ENCODE peak calls at places on chromosome 22, in eight cellular contexts. T is endodermal cell, K is right atrium auricular region, Q is adrenal gland, S is natural killer cell, X is nephron progenitor cell, J is upper lobe of right lung, B is cardiac fibroblast. N is an unnamed sample.

GRCh38 chr22:45720875-45721378 is 49.3 kb downstream of the ATXN10 start:
- DNase-seq in T (no peak), K (no peak), Q (no peak), S (no peak), X (no peak), J (no peak), B (peak), N (no peak)

GRCh38 chr22:17836977-17837742 is 62.9 kb upstream of the BID start:
- DNase-seq in T (peak), K (no peak), Q (no peak), S (no peak), X (no peak), J (no peak), B (no peak), N (no peak)

GRCh38 chr22:21631025-21631424 is 1.2 kb upstream of the YDJC start:
- DNase-seq in T (no peak), K (no peak), Q (no peak), S (no peak), X (no peak), J (no peak), B (no peak), N (no peak)

GRCh38 chr22:17741866-17742527 is 32.3 kb downstream of the BID start:
- DNase-seq in T (no peak), K (no peak), Q (no peak), S (no peak), X (no peak), J (no peak), B (no peak), N (no peak)

GRCh38 chr22:20009018-20009482 is 7.6 kb downstream of the ARVCF start:
- DNase-seq in T (peak), K (no peak), Q (no peak), S (no peak), X (no peak), J (no peak), B (no peak), N (no peak)

GRCh38 chr22:19488285-19488684 is 8.6 kb downstream of the CDC45 start:
- DNase-seq in T (no peak), K (no peak), Q (no peak), S (no peak), X (no peak), J (no peak), B (no peak), N (no peak)

GRCh38 chr22:37627545-37627944 is 11.9 kb upstream of the SH3BP1 start:
- DNase-seq in T (no peak), K (no peak), Q (no peak), S (no peak), X (no peak), J (no peak), B (no peak), N (no peak)

GRCh38 chr22:46062971-46063631 is 86.1 kb upstream of the WNT7B start:
- DNase-seq in T (peak), K (no peak), Q (peak), S (no peak), X (no peak), J (peak), B (no peak), N (no peak)

GRCh38 chr22:49934144-49934890 is 15.9 kb downstream of the CRELD2 start:
- DNase-seq in T (no peak), K (no peak), Q (peak), S (peak), X (no peak), J (peak), B (peak), N (no peak)

GRCh38 chr22:37674951-37675929 is at the start of gene LGALS1:
- DNase-seq in T (peak), K (peak), Q (peak), S (peak), X (peak), J (peak), B (peak), N (no peak)

GRCh38 chr22:46129390-46130041 is 20.8 kb upstream of the PPARA start:
- DNase-seq in T (no peak), K (no peak), Q (peak), S (no peak), X (no peak), J (peak), B (no peak), N (no peak)

GRCh38 chr22:24105018-24105360 is 76.3 kb upstream of the SUSD2 start:
- DNase-seq in T (no peak), K (peak), Q (no peak), S (no peak), X (no peak), J (no peak), B (peak), N (peak)

GRCh38 chr22:30872282-30873041 is 96.1 kb downstream of the MORC2 start:
- DNase-seq in T (peak), K (no peak), Q (peak), S (peak), X (no peak), J (peak), B (no peak), N (no peak)

GRCh38 chr22:46918197-46918596 is 155.7 kb downstream of the TBC1D22A start:
- DNase-seq in T (peak), K (peak), Q (no peak), S (no peak), X (no peak), J (no peak), B (no peak), N (no peak)

GRCh38 chr22:50114221-50114981 is 24.6 kb downstream of the MOV10L1 start:
- DNase-seq in T (no peak), K (no peak), Q (no peak), S (no peak), X (no peak), J (peak), B (peak), N (no peak)

GRCh38 chr22:31490496-31490925 is 869 bp upstream of the EIF4ENIF1 start:
- DNase-seq in T (peak), K (peak), Q (peak), S (peak), X (peak), J (peak), B (peak), N (no peak)

GRCh38 chr22:27749597-27750225 is 51.8 kb downstream of the MN1 start:
- DNase-seq in T (peak), K (no peak), Q (no peak), S (no peak), X (peak), J (no peak), B (peak), N (no peak)

GRCh38 chr22:43922123-43922522 is 1.5 kb upstream of the PNPLA3 start:
- DNase-seq in T (peak), K (no peak), Q (no peak), S (no peak), X (no peak), J (no peak), B (no peak), N (no peak)
- TF ChIP-seq CTCF in T (peak), K (no peak), Q (no peak), S (no peak), X (no peak), J (no peak), B (no peak), N (peak)

GRCh38 chr22:42079319-42080251 is at the start of gene SMDT1:
- DNase-seq in T (peak), K (peak), Q (peak), S (peak), X (peak), J (peak), B (peak), N (peak)
- TF ChIP-seq CTCF in T (no peak), K (no peak), Q (no peak), S (no peak), X (no peak), J (no peak), B (no peak), N (no peak)

GRCh38 chr22:48613566-48614200 is 1214.0 kb downstream of the BRD1 start:
- DNase-seq in T (no peak), K (no peak), Q (no peak), S (no peak), X (no peak), J (no peak), B (no peak), N (no peak)
- TF ChIP-seq CTCF in T (no peak), K (no peak), Q (no peak), S (no peak), X (no peak), J (no peak), B (no peak), N (no peak)

GRCh38 chr22:38921126-38921525 is 36.3 kb upstream of the APOBEC3A start:
- DNase-seq in T (no peak), K (no peak), Q (no peak), S (no peak), X (no peak), J (no peak), B (no peak), N (no peak)

GRCh38 chr22:38924197-38924952 is 33.0 kb upstream of the APOBEC3A start:
- DNase-seq in T (no peak), K (peak), Q (peak), S (no peak), X (no peak), J (peak), B (peak), N (no peak)

GRCh38 chr22:38925571-38926041 is 31.8 kb upstream of the APOBEC3A start:
- DNase-seq in T (no peak), K (no peak), Q (peak), S (no peak), X (no peak), J (no peak), B (peak), N (no peak)

GRCh38 chr22:38921801-38922200 is 35.6 kb upstream of the APOBEC3A start:
- DNase-seq in T (no peak), K (no peak), Q (no peak), S (no peak), X (no peak), J (no peak), B (no peak), N (no peak)

DNA sequence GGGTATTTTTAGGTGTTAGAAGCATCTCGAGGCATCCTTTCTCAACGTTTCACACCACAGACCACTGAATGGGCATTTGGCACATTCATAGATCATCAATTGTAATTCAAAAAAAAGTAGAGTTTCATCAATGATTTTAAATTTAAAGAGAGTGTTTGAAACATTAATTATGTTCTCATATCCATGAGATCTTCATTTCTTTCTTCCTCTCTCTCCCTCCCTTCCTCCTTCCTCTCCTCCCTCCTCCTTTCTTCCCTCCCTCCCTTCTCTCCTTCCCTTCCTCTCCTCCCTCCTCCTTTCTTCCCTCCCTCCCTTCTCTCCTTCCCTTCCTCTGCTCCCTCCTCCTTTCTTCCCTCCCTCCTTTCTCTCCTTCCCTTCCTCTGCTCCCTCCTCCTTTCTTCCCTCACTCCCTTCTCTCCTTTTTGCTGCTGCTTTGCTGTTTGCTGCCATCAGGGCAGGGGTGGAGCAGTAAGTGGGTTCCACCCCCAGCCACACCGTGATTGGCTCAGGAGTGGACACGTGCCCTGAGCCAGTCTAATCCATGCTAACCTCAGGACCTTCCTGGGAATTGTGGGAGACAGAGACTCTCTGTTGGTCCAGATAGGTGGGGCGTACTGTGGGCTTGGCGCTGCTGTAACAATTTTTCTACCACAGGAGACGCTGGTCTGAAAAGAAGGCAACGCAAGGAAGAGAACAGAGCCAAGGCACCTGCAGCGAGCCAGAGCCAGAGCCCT is 33.8 kb upstream of the APOBEC3A start:
- DNase-seq in T (peak), K (peak), Q (peak), S (no peak), X (no peak), J (peak), B (peak), N (no peak)
- TF ChIP-seq CTCF in T (no peak), K (peak), Q (peak), S (no peak), X (no peak), J (peak), B (peak), N (peak)

GRCh38 chr22:33706100-33706499 is 214.2 kb downstream of the LARGE1 start:
- DNase-seq in T (peak), K (no peak), Q (no peak), S (no peak), X (no peak), J (no peak), B (no peak), N (no peak)
- TF ChIP-seq CTCF in T (peak), K (no peak), Q (no peak), S (no peak), X (no peak), J (no peak), B (no peak), N (no peak)

GRCh38 chr22:40065981-40066380 is 71.2 kb downstream of the FAM83F start:
- DNase-seq in T (no peak), K (no peak), Q (no peak), S (no peak), X (no peak), J (no peak), B (no peak), N (no peak)

GRCh38 chr22:40076702-40077645 is 82.2 kb downstream of the FAM83F start:
- DNase-seq in T (no peak), K (no peak), Q (no peak), S (no peak), X (no peak), J (no peak), B (peak), N (no peak)

GRCh38 chr22:40070701-40071100 is 75.9 kb downstream of the FAM83F start:
- DNase-seq in T (no peak), K (no peak), Q (no peak), S (no peak), X (no peak), J (no peak), B (no peak), N (no peak)

GRCh38 chr22:40067639-40068038 is 72.9 kb downstream of the FAM83F start:
- DNase-seq in T (no peak), K (no peak), Q (no peak), S (no peak), X (no peak), J (no peak), B (no peak), N (no peak)

GRCh38 chr22:40071720-40072119 is 77.0 kb downstream of the FAM83F start:
- DNase-seq in T (no peak), K (no peak), Q (no peak), S (no peak), X (no peak), J (no peak), B (no peak), N (no peak)
- TF ChIP-seq CTCF in T (no peak), K (no peak), Q (no peak), S (no peak), X (no peak), J (no peak), B (no peak), N (no peak)

GRCh38 chr22:23070418-23071162 is at the start of gene GNAZ:
- DNase-seq in T (peak), K (no peak), Q (no peak), S (no peak), X (peak), J (peak), B (no peak), N (peak)
- TF ChIP-seq CTCF in T (no peak), K (no peak), Q (no peak), S (no peak), X (no peak), J (no peak), B (no peak), N (no peak)

DNA sequence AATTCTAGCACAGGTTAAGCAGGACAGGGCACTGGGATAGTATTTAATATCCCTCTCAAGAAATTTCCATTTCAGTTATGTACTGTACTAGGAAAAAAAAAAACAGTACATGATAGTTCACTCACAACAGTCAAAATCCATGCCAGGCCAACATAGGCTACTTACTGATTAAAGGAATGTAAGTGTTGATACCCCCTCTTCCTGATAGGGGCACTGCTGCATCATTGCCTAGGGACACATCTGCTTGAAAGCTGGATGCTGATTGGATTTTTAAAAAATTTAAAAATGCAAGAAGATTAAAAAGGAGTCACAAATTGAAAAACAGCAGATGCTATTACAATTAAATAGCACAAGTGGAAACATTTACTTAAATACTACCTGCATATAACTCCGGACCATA is 43.4 kb downstream of the APOL5 start:
- DNase-seq in T (no peak), K (no peak), Q (no peak), S (no peak), X (no peak), J (no peak), B (peak), N (no peak)
- TF ChIP-seq CTCF in T (peak), K (peak), Q (no peak), S (no peak), X (no peak), J (peak), B (no peak), N (peak)

DNA sequence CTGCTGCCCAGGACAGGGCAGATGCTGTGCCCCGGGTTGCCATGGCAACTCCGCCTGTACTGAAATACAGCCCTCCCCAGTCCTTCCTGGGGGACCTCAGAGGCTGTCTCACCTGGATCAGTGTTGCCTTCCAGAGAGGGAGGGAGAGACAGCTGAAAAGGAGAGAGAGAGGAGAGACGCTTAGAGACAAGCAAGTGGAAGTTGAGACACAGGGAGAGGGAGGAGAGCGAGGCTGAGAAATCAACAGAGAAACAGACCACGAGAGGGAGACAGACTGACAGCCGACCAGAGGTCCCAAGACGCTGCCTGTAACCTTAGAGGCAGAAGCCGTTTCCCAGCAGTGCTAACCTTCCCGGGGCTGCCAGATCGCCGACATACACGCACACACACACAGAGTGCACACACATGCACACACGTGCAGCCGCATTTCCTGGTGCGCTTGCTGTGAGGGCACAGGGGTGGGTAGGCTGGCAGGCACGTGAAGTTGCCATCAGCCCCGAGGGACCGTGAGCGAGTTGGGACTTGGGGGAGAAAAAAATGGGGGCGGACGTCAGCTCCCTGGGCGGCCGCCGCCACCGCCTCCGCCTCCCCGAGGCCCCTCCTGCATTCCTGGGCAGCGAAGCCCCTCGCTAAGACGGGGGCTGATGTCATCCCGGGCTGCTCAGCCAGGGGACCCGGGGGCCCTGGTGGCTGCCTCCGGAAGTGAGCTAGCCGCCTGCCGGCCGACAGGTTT is 88.6 kb upstream of the CRYBB3 start:
- DNase-seq in T (peak), K (peak), Q (peak), S (peak), X (peak), J (peak), B (peak), N (no peak)
- TF ChIP-seq CTCF in T (peak), K (peak), Q (peak), S (peak), X (peak), J (peak), B (peak), N (peak)

DNA sequence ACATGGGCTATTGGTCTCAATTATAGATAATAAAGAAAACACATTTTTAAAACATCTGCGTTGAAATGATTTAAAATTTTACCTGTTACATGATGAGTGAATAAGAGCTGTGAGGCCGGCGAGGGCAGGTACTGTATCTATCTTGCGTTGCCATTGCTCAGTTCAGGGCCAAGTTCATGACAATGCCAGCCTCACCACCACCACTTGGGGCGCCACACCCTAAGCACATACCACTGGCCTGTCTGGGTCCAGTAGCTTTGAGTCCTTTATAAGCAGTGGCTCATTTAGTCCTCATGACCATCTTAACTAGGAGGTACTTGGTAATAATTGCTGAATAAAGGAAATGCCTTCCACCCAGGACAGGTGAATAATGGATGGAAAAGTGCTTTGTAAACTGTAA is 14.5 kb upstream of the MB start:
- DNase-seq in T (peak), K (no peak), Q (peak), S (no peak), X (peak), J (peak), B (peak), N (no peak)
- TF ChIP-seq CTCF in T (peak), K (peak), Q (peak), S (peak), X (peak), J (peak), B (peak), N (peak)